ENCODE peak calls at places on chromosome 7, in five cellular contexts. Z is cardiac muscle cell; T is left lung; D is effector CD4-positive, alpha-beta T cell; H is kidney tubule cell. U is an unnamed sample.
A peak's percentile ranks its signal among the peaks of the same experiment; 100 is the strongest.

GRCh38 chr7:73999664-74000420 is 28.1 kb upstream of the ELN start:
- DNase-seq in Z (peak; percentile 90), T (no peak), D (no peak), H (no peak), U (no peak)

GRCh38 chr7:16739863-16740622 is 13.5 kb upstream of the TSPAN13 start:
- DNase-seq in Z (peak; percentile 94), T (no peak), D (no peak), H (peak; percentile 85), U (no peak)

GRCh38 chr7:139603282-139603681 is 79.8 kb downstream of the CLEC2L start:
- DNase-seq in Z (no peak), T (no peak), D (no peak), H (no peak), U (no peak)

GRCh38 chr7:74092964-74093339 is 9.3 kb downstream of the LIMK1 start:
- DNase-seq in Z (peak; percentile 39), T (peak; percentile 78), D (no peak), H (no peak), U (no peak)

GRCh38 chr7:47681241-47681810 is 99.4 kb upstream of the TNS3 start:
- DNase-seq in Z (no peak), T (no peak), D (no peak), H (no peak), U (no peak)

GRCh38 chr7:77684030-77684429 is 12.2 kb upstream of the RSBN1L start:
- DNase-seq in Z (peak; percentile 93), T (no peak), D (no peak), H (peak; percentile 45), U (peak; percentile 28)

GRCh38 chr7:45716380-45717203 is 142.4 kb downstream of the ADCY1 start:
- DNase-seq in Z (no peak), T (no peak), D (no peak), H (no peak), U (peak; percentile 72)

GRCh38 chr7:30727061-30727945 is 24.6 kb upstream of the INMT start:
- DNase-seq in Z (peak; percentile 5), T (no peak), D (peak; percentile 41), H (no peak), U (no peak)

GRCh38 chr7:142248-142955 is 50.0 kb upstream of the FAM20C start:
- DNase-seq in Z (peak; percentile 75), T (peak; percentile 31), D (no peak), H (no peak), U (peak; percentile 59)

GRCh38 chr7:14751461-14751860 is 151.1 kb downstream of the DGKB start:
- DNase-seq in Z (peak; percentile 78), T (no peak), D (no peak), H (no peak), U (no peak)

GRCh38 chr7:112414855-112415490 is 35.3 kb upstream of the IFRD1 start:
- DNase-seq in Z (peak; percentile 60), T (no peak), D (no peak), H (peak; percentile 61), U (peak; percentile 50)

GRCh38 chr7:27143022-27143949 is at the start of gene HOXA5:
- DNase-seq in Z (peak; percentile 40), T (no peak), D (no peak), H (peak; percentile 97), U (no peak)

GRCh38 chr7:30764030-30764991 is 6.9 kb upstream of the MINDY4 start:
- DNase-seq in Z (peak; percentile 99), T (no peak), D (no peak), H (no peak), U (no peak)

GRCh38 chr7:110418651-110419270 is 672.2 kb upstream of the LRRN3 start:
- DNase-seq in Z (no peak), T (no peak), D (no peak), H (no peak), U (no peak)

GRCh38 chr7:33379891-33380525 is 250.6 kb downstream of the BBS9 start:
- DNase-seq in Z (no peak), T (no peak), D (no peak), H (no peak), U (no peak)

GRCh38 chr7:142871260-142872105 is 14.1 kb downstream of the TRPV6 start:
- DNase-seq in Z (no peak), T (no peak), D (no peak), H (no peak), U (no peak)

GRCh38 chr7:124713086-124713485 is 52.5 kb downstream of the GPR37 start:
- DNase-seq in Z (no peak), T (no peak), D (no peak), H (no peak), U (no peak)

GRCh38 chr7:130363156-130363847 is 17.0 kb upstream of the CPA1 start:
- DNase-seq in Z (peak; percentile 86), T (peak; percentile 41), D (no peak), H (peak; percentile 99), U (no peak)

GRCh38 chr7:47366211-47366610 is 215.7 kb downstream of the TNS3 start:
- DNase-seq in Z (no peak), T (no peak), D (no peak), H (no peak), U (no peak)

GRCh38 chr7:80136276-80137045 is 1.8 kb downstream of the GNAI1 start:
- DNase-seq in Z (peak; percentile 29), T (no peak), D (no peak), H (peak; percentile 60), U (no peak)

GRCh38 chr7:33421384-33421783 is 292.0 kb downstream of the BBS9 start:
- DNase-seq in Z (peak; percentile 40), T (no peak), D (no peak), H (no peak), U (no peak)

GRCh38 chr7:2498708-2499107 is 20.9 kb upstream of the LFNG start:
- DNase-seq in Z (no peak), T (no peak), D (no peak), H (no peak), U (no peak)

GRCh38 chr7:82419200-82419599 is 24.4 kb downstream of the CACNA2D1 start:
- DNase-seq in Z (no peak), T (no peak), D (no peak), H (no peak), U (peak; percentile 38)

GRCh38 chr7:92260248-92260781 is 14.5 kb downstream of the ANKIB1 start:
- DNase-seq in Z (peak; percentile 9), T (no peak), D (no peak), H (peak; percentile 65), U (no peak)

GRCh38 chr7:348480-348844 is 58.5 kb downstream of the FOXL3 start:
- DNase-seq in Z (no peak), T (no peak), D (no peak), H (no peak), U (no peak)

GRCh38 chr7:29113384-29114102 is 32.8 kb downstream of the CPVL start:
- DNase-seq in Z (peak; percentile 51), T (no peak), D (no peak), H (peak; percentile 89), U (no peak)

GRCh38 chr7:158015403-158016116 is 572.1 kb downstream of the PTPRN2 start:
- DNase-seq in Z (no peak), T (peak; percentile 11), D (no peak), H (peak; percentile 9), U (no peak)

GRCh38 chr7:112782498-112782897 is 7.7 kb downstream of the TMEM168 start:
- DNase-seq in Z (no peak), T (no peak), D (no peak), H (no peak), U (no peak)

GRCh38 chr7:44521347-44522095 is 19.6 kb downstream of the NPC1L1 start:
- DNase-seq in Z (no peak), T (no peak), D (no peak), H (no peak), U (no peak)

GRCh38 chr7:13835442-13835841 is 154.0 kb downstream of the ETV1 start:
- DNase-seq in Z (no peak), T (no peak), D (no peak), H (no peak), U (no peak)

GRCh38 chr7:139575338-139575680 is 51.8 kb downstream of the CLEC2L start:
- DNase-seq in Z (no peak), T (no peak), D (no peak), H (no peak), U (no peak)

GRCh38 chr7:107201795-107202450 is 33.1 kb downstream of the HBP1 start:
- DNase-seq in Z (peak; percentile 30), T (no peak), D (no peak), H (peak; percentile 50), U (peak; percentile 95)

GRCh38 chr7:47536705-47537611 is 45.0 kb downstream of the TNS3 start:
- DNase-seq in Z (peak; percentile 68), T (peak; percentile 67), D (no peak), H (peak; percentile 56), U (peak; percentile 50)

GRCh38 chr7:96729795-96730194 is 20.1 kb upstream of the SEM1 start:
- DNase-seq in Z (no peak), T (no peak), D (no peak), H (no peak), U (no peak)

GRCh38 chr7:11727864-11728263 is 104.1 kb downstream of the THSD7A start:
- DNase-seq in Z (peak; percentile 12), T (no peak), D (no peak), H (no peak), U (no peak)